ENCODE peak calls at places on chromosomes 2 and 18, in four cellular contexts. One of them, this sample, is unnamed.

GRCh38 chr2:140814141-140814540 is 1316.7 kb downstream of the LRP1B start:
- DNase-seq in tibial artery: no peak
- DNase-seq in dorsolateral prefrontal cortex: no peak
- DNase-seq in right lobe of liver: no peak
- DNase-seq in this sample: no peak

GRCh38 chr18:64663086-64663485 is 514.2 kb upstream of the LINC00305 start:
- DNase-seq in tibial artery: no peak
- DNase-seq in right lobe of liver: no peak
- DNase-seq in dorsolateral prefrontal cortex: no peak
- DNase-seq in this sample: no peak

GRCh38 chr18:74213429-74213828 is 65.1 kb downstream of the TIMM21 start:
- DNase-seq in right lobe of liver: no peak
- DNase-seq in dorsolateral prefrontal cortex: no peak
- DNase-seq in tibial artery: no peak
- DNase-seq in this sample: no peak

GRCh38 chr2:195622966-195623365 is 34.1 kb upstream of the SLC39A10 start:
- DNase-seq in dorsolateral prefrontal cortex: no peak
- DNase-seq in tibial artery: no peak
- DNase-seq in right lobe of liver: no peak
- DNase-seq in this sample: peak; percentile 94

GRCh38 chr18:32899819-32900218 is 127.0 kb upstream of the KLHL14 start:
- DNase-seq in dorsolateral prefrontal cortex: no peak
- DNase-seq in right lobe of liver: no peak
- DNase-seq in tibial artery: no peak
- DNase-seq in this sample: no peak

GRCh38 chr18:8685141-8685913 is 20.0 kb upstream of the MTCL1 start:
- DNase-seq in dorsolateral prefrontal cortex: no peak
- DNase-seq in tibial artery: no peak
- DNase-seq in right lobe of liver: no peak
- DNase-seq in this sample: no peak

GRCh38 chr2:163266772-163267171 is 428.2 kb upstream of the KCNH7 start:
- DNase-seq in right lobe of liver: no peak
- DNase-seq in tibial artery: no peak
- DNase-seq in dorsolateral prefrontal cortex: no peak
- DNase-seq in this sample: peak; percentile 85

GRCh38 chr2:16346671-16347070 is 319.0 kb downstream of the CYRIA start:
- DNase-seq in tibial artery: no peak
- DNase-seq in right lobe of liver: no peak
- DNase-seq in dorsolateral prefrontal cortex: no peak
- DNase-seq in this sample: no peak

GRCh38 chr2:172655838-172656573 is 79.6 kb upstream of the RAPGEF4 start:
- DNase-seq in tibial artery: no peak
- DNase-seq in right lobe of liver: no peak
- DNase-seq in dorsolateral prefrontal cortex: no peak
- DNase-seq in this sample: no peak

GRCh38 chr2:20184067-20184938 is 40.6 kb downstream of the SDC1 start:
- DNase-seq in dorsolateral prefrontal cortex: no peak
- DNase-seq in right lobe of liver: peak; percentile 41
- DNase-seq in tibial artery: no peak
- DNase-seq in this sample: no peak

GRCh38 chr18:8084160-8084559 is 517.0 kb downstream of the PTPRM start:
- DNase-seq in dorsolateral prefrontal cortex: no peak
- DNase-seq in tibial artery: no peak
- DNase-seq in right lobe of liver: peak; percentile 24
- DNase-seq in this sample: no peak

GRCh38 chr2:166234112-166234846 is 106.5 kb upstream of the SCN1A start:
- DNase-seq in tibial artery: no peak
- DNase-seq in dorsolateral prefrontal cortex: no peak
- DNase-seq in right lobe of liver: no peak
- DNase-seq in this sample: no peak
- H3K27ac ChIP-seq in tibial artery: no peak overlapping the region
- H3K27ac ChIP-seq in dorsolateral prefrontal cortex: no peak overlapping the region
- H3K27ac ChIP-seq in right lobe of liver: no peak overlapping the region
- H3K27ac ChIP-seq in this sample: peak overlapping the region; percentile 11

GRCh38 chr2:18647731-18648130 is 58.4 kb upstream of the NT5C1B start:
- DNase-seq in tibial artery: no peak
- DNase-seq in right lobe of liver: no peak
- DNase-seq in dorsolateral prefrontal cortex: no peak
- DNase-seq in this sample: no peak
- H3K27ac ChIP-seq in tibial artery: no peak overlapping the region
- H3K27ac ChIP-seq in right lobe of liver: no peak overlapping the region
- H3K27ac ChIP-seq in dorsolateral prefrontal cortex: no peak overlapping the region
- H3K27ac ChIP-seq in this sample: no peak overlapping the region

DNA sequence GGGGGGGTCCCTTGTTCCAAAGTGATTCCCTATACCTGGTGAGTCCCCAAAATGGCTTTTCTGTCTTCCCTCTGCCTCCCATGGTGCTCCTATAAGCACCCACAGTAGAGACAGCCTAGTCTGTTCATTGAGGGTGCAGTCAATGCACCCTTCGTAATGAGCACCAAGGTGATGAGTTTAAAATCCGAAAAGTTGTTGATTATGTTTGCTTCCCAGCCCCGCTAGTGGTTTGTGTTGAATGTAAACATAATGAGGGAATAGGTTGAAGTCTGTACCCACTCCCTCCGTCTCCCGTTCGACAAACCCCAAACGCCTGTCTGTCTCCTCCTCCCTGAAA is 2.3 kb downstream of the FOSL2 start:
- DNase-seq in tibial artery: no peak
- DNase-seq in dorsolateral prefrontal cortex: no peak
- DNase-seq in right lobe of liver: no peak
- DNase-seq in this sample: no peak
- H3K27ac ChIP-seq in tibial artery: peak overlapping the region; percentile 100
- H3K27ac ChIP-seq in dorsolateral prefrontal cortex: peak overlapping the region; percentile 97
- H3K27ac ChIP-seq in right lobe of liver: peak overlapping the region; percentile 100
- H3K27ac ChIP-seq in this sample: peak overlapping the region; percentile 99

DNA sequence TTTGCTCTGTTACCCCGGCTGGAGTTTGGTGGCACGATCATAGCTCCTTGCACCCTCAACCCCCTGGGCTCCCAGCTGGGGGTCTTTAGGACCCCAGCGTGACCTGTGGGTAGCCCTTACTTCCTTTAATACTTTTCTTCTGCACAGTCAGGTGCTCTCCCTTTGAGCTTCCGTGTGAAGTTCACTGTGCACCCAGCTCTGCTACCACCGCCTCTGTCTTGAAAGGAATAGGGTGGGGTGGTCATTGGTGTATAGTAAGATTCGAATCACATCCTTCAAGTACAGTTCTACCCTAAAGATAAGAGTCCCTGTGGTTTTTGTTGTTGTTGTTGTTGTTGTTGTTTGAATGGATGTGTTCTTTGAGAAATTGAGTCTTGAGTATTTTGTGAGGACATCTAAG is 267.4 kb downstream of the NEDD4L start:
- DNase-seq in tibial artery: no peak
- DNase-seq in right lobe of liver: no peak
- DNase-seq in dorsolateral prefrontal cortex: no peak
- DNase-seq in this sample: no peak
- H3K27ac ChIP-seq in tibial artery: no peak overlapping the region
- H3K27ac ChIP-seq in right lobe of liver: no peak overlapping the region
- H3K27ac ChIP-seq in dorsolateral prefrontal cortex: peak overlapping the region; percentile 44
- H3K27ac ChIP-seq in this sample: peak overlapping the region; percentile 78

GRCh38 chr18:13006731-13007550 is 15.8 kb downstream of the CEP192 start:
- DNase-seq in tibial artery: no peak
- DNase-seq in dorsolateral prefrontal cortex: no peak
- DNase-seq in right lobe of liver: no peak
- DNase-seq in this sample: no peak
- H3K27ac ChIP-seq in tibial artery: no peak overlapping the region
- H3K27ac ChIP-seq in dorsolateral prefrontal cortex: peak overlapping the region; percentile 27
- H3K27ac ChIP-seq in right lobe of liver: no peak overlapping the region
- H3K27ac ChIP-seq in this sample: no peak overlapping the region

DNA sequence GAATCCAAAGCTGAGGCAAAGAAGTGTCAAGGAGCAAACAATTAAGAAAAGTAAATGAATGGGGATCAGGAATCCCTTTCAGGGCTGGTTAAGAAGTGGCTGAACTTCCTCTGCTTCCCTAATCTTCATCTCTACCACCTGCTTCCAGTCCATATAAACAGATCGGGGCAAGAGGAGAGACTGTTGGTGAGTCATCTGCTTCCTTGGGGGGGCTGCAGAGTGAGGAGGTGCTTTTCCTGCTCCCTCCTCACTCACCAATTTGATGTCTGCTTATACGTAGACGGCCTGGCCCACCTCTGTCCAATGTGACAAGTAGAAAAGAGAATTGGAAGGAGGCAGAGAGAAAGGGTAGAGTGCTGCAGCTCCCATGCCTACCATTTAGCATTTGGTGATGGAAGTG is 68.4 kb downstream of the NAB1 start:
- DNase-seq in tibial artery: no peak
- DNase-seq in dorsolateral prefrontal cortex: no peak
- DNase-seq in right lobe of liver: no peak
- DNase-seq in this sample: no peak
- H3K27ac ChIP-seq in tibial artery: no peak overlapping the region
- H3K27ac ChIP-seq in dorsolateral prefrontal cortex: no peak overlapping the region
- H3K27ac ChIP-seq in right lobe of liver: no peak overlapping the region
- H3K27ac ChIP-seq in this sample: no peak overlapping the region

GRCh38 chr2:232634319-232635150 is 1.1 kb downstream of the EFHD1 start:
- DNase-seq in dorsolateral prefrontal cortex: no peak
- DNase-seq in tibial artery: peak; percentile 82
- DNase-seq in right lobe of liver: no peak
- DNase-seq in this sample: no peak
- H3K27ac ChIP-seq in dorsolateral prefrontal cortex: peak overlapping the region; percentile 83
- H3K27ac ChIP-seq in tibial artery: peak overlapping the region; percentile 93
- H3K27ac ChIP-seq in right lobe of liver: peak overlapping the region; percentile 22
- H3K27ac ChIP-seq in this sample: no peak overlapping the region